ENCODE peak calls at places on chromosomes 2 and 18, in four cellular contexts. One of them, this sample, is unnamed.

GRCh38 chr2:80086831-80087230 is 217.7 kb downstream of the LRRTM1 start:
- DNase-seq in neural progenitor cell: peak; percentile 46
- DNase-seq in NCI-H460: peak; percentile 3
- DNase-seq in adrenal gland: peak; percentile 68
- DNase-seq in this sample: no peak

GRCh38 chr2:69961496-69961895 is at the start of gene ASPRV1:
- DNase-seq in neural progenitor cell: no peak
- DNase-seq in NCI-H460: no peak
- DNase-seq in adrenal gland: no peak
- DNase-seq in this sample: no peak

GRCh38 chr18:55839350-55839749 is 251.4 kb upstream of the TCF4 start:
- DNase-seq in neural progenitor cell: no peak
- DNase-seq in NCI-H460: no peak
- DNase-seq in adrenal gland: no peak
- DNase-seq in this sample: no peak

GRCh38 chr2:64485961-64486360 is 32.0 kb downstream of the LGALSL start:
- DNase-seq in neural progenitor cell: no peak
- DNase-seq in NCI-H460: no peak
- DNase-seq in adrenal gland: no peak
- DNase-seq in this sample: no peak

GRCh38 chr2:230220347-230220969 is 674 bp upstream of the SP110 start:
- DNase-seq in neural progenitor cell: no peak
- DNase-seq in NCI-H460: no peak
- DNase-seq in adrenal gland: no peak
- DNase-seq in this sample: no peak

GRCh38 chr2:216649573-216649972 is 16.4 kb downstream of the IGFBP2 start:
- DNase-seq in neural progenitor cell: no peak
- DNase-seq in NCI-H460: no peak
- DNase-seq in adrenal gland: peak; percentile 60
- DNase-seq in this sample: no peak

GRCh38 chr2:202339052-202339870 is 36.9 kb upstream of the BMPR2 start:
- DNase-seq in neural progenitor cell: no peak
- DNase-seq in NCI-H460: peak; percentile 48
- DNase-seq in adrenal gland: no peak
- DNase-seq in this sample: peak; percentile 46

GRCh38 chr2:237885931-237886701 is 26.7 kb downstream of the RAMP1 start:
- DNase-seq in neural progenitor cell: no peak
- DNase-seq in NCI-H460: no peak
- DNase-seq in adrenal gland: peak; percentile 76
- DNase-seq in this sample: no peak

GRCh38 chr18:23354625-23355024 is 98.5 kb upstream of the RIOK3 start:
- DNase-seq in neural progenitor cell: no peak
- DNase-seq in NCI-H460: no peak
- DNase-seq in adrenal gland: no peak
- DNase-seq in this sample: peak; percentile 61

GRCh38 chr18:26999797-27000196 is 134.3 kb upstream of the AQP4 start:
- DNase-seq in neural progenitor cell: no peak
- DNase-seq in NCI-H460: no peak
- DNase-seq in adrenal gland: no peak
- DNase-seq in this sample: no peak

GRCh38 chr2:71940695-71941094 is 207.0 kb downstream of the CYP26B1 start:
- DNase-seq in neural progenitor cell: no peak
- DNase-seq in NCI-H460: no peak
- DNase-seq in adrenal gland: peak; percentile 48
- DNase-seq in this sample: no peak

GRCh38 chr2:181678033-181678586 is 2.2 kb downstream of the NEUROD1 start:
- DNase-seq in neural progenitor cell: peak; percentile 96
- DNase-seq in NCI-H460: peak; percentile 57
- DNase-seq in adrenal gland: peak; percentile 61
- DNase-seq in this sample: no peak

GRCh38 chr2:24456610-24457556 is 34.2 kb upstream of the NCOA1 start:
- DNase-seq in neural progenitor cell: no peak
- DNase-seq in NCI-H460: no peak
- DNase-seq in adrenal gland: peak; percentile 89
- DNase-seq in this sample: peak; percentile 82

GRCh38 chr2:197306691-197307030 is 3.9 kb downstream of the ANKRD44 start:
- DNase-seq in neural progenitor cell: no peak
- DNase-seq in NCI-H460: peak; percentile 76
- DNase-seq in adrenal gland: peak; percentile 86
- DNase-seq in this sample: no peak

GRCh38 chr2:174048238-174048637 is 83.1 kb upstream of the SP3 start:
- DNase-seq in neural progenitor cell: no peak
- DNase-seq in NCI-H460: no peak
- DNase-seq in adrenal gland: no peak
- DNase-seq in this sample: no peak

GRCh38 chr2:100291152-100291970 is 30.9 kb downstream of the LONRF2 start:
- DNase-seq in neural progenitor cell: no peak
- DNase-seq in NCI-H460: peak; percentile 84
- DNase-seq in adrenal gland: peak; percentile 98
- DNase-seq in this sample: peak; percentile 80

GRCh38 chr18:48785686-48786470 is 164.9 kb downstream of the SMAD7 start:
- DNase-seq in neural progenitor cell: no peak
- DNase-seq in NCI-H460: no peak
- DNase-seq in adrenal gland: no peak
- DNase-seq in this sample: no peak

GRCh38 chr2:189022492-189022891 is 48.3 kb downstream of the COL3A1 start:
- DNase-seq in neural progenitor cell: no peak
- DNase-seq in NCI-H460: no peak
- DNase-seq in adrenal gland: no peak
- DNase-seq in this sample: no peak

GRCh38 chr2:210224660-210225460 is at the start of gene ACADL:
- DNase-seq in neural progenitor cell: peak; percentile 77
- DNase-seq in NCI-H460: peak; percentile 32
- DNase-seq in adrenal gland: no peak
- DNase-seq in this sample: no peak